ENCODE peak calls at places on chromosomes 1 and 21, in nine cellular contexts. A, S, Z, C, D, T, I, R and Q are unnamed samples.

GRCh38 chr1:29236993-29237905 is 927 bp downstream of the PTPRU start:
- DNase-seq in A (no peak), S (peak), Z (peak), C (peak), D (peak), T (peak), I (peak), R (peak), Q (peak)

GRCh38 chr21:46604975-46605758 is at the start of gene S100B:
- DNase-seq in A (peak), S (no peak), Z (no peak), C (no peak), D (no peak), T (no peak), I (peak), R (no peak), Q (peak)

GRCh38 chr1:33390550-33390949 is 40.3 kb downstream of the PHC2 start:
- DNase-seq in A (no peak), S (peak), Z (no peak), C (no peak), D (no peak), T (no peak), I (no peak), R (no peak), Q (no peak)

GRCh38 chr1:204688007-204688406 is 2.5 kb upstream of the LRRN2 start:
- DNase-seq in A (no peak), S (no peak), Z (no peak), C (no peak), D (no peak), T (no peak), I (no peak), R (no peak), Q (no peak)

GRCh38 chr21:38596264-38597042 is 98.2 kb upstream of the ERG start:
- DNase-seq in A (no peak), S (peak), Z (no peak), C (no peak), D (no peak), T (no peak), I (no peak), R (no peak), Q (no peak)

GRCh38 chr1:1968767-1969504 is 34.6 kb downstream of the CFAP74 start:
- DNase-seq in A (no peak), S (no peak), Z (no peak), C (no peak), D (peak), T (no peak), I (no peak), R (no peak), Q (no peak)

GRCh38 chr1:244700808-244701207 is 47.9 kb downstream of the DESI2 start:
- DNase-seq in A (no peak), S (no peak), Z (no peak), C (no peak), D (no peak), T (no peak), I (no peak), R (no peak), Q (no peak)

GRCh38 chr1:109149874-109150601 is 36.1 kb downstream of the ELAPOR1 start:
- DNase-seq in A (no peak), S (no peak), Z (no peak), C (no peak), D (no peak), T (peak), I (no peak), R (no peak), Q (no peak)

GRCh38 chr21:44089001-44089911 is 17.9 kb upstream of the PWP2 start:
- DNase-seq in A (no peak), S (no peak), Z (peak), C (peak), D (peak), T (no peak), I (peak), R (peak), Q (no peak)

GRCh38 chr21:32411366-32412161 is 942 bp upstream of the EVA1C start:
- DNase-seq in A (peak), S (peak), Z (peak), C (peak), D (peak), T (peak), I (peak), R (peak), Q (peak)

GRCh38 chr1:8687053-8687452 is 130.4 kb downstream of the RERE start:
- DNase-seq in A (peak), S (no peak), Z (no peak), C (no peak), D (no peak), T (no peak), I (no peak), R (peak), Q (no peak)

GRCh38 chr1:56189946-56190920 is 389.1 kb downstream of the PLPP3 start:
- DNase-seq in A (no peak), S (no peak), Z (no peak), C (no peak), D (no peak), T (no peak), I (no peak), R (no peak), Q (no peak)

GRCh38 chr1:7549277-7549676 is 221.8 kb upstream of the VAMP3 start:
- DNase-seq in A (peak), S (peak), Z (no peak), C (no peak), D (peak), T (no peak), I (no peak), R (no peak), Q (peak)

GRCh38 chr1:46221749-46222148 is 18.6 kb downstream of the LURAP1 start:
- DNase-seq in A (peak), S (no peak), Z (no peak), C (no peak), D (no peak), T (no peak), I (peak), R (no peak), Q (no peak)

GRCh38 chr1:213892471-213892870 is 95.3 kb upstream of the PROX1 start:
- DNase-seq in A (no peak), S (no peak), Z (no peak), C (no peak), D (no peak), T (no peak), I (no peak), R (no peak), Q (no peak)

GRCh38 chr21:45547211-45547900 is 5.1 kb upstream of the SLC19A1 start:
- DNase-seq in A (no peak), S (no peak), Z (peak), C (no peak), D (no peak), T (peak), I (peak), R (no peak), Q (no peak)

GRCh38 chr1:245016700-245017099 is 138.1 kb upstream of the KIF26B start:
- DNase-seq in A (no peak), S (no peak), Z (no peak), C (no peak), D (no peak), T (no peak), I (no peak), R (no peak), Q (no peak)

GRCh38 chr1:245153081-245153644 is 1.6 kb upstream of the KIF26B start:
- DNase-seq in A (peak), S (peak), Z (peak), C (peak), D (peak), T (peak), I (no peak), R (peak), Q (peak)

GRCh38 chr1:92094595-92094994 is 14.4 kb downstream of the BTBD8 start:
- DNase-seq in A (no peak), S (no peak), Z (no peak), C (no peak), D (no peak), T (no peak), I (no peak), R (no peak), Q (no peak)

GRCh38 chr1:212683357-212683722 is 16.3 kb downstream of the BATF3 start:
- DNase-seq in A (no peak), S (no peak), Z (no peak), C (no peak), D (peak), T (no peak), I (no peak), R (no peak), Q (peak)

GRCh38 chr21:27268290-27268689 is 301.4 kb upstream of the ADAMTS5 start:
- DNase-seq in A (no peak), S (peak), Z (no peak), C (no peak), D (no peak), T (no peak), I (no peak), R (no peak), Q (no peak)

GRCh38 chr1:25676488-25676887 is 59.9 kb downstream of the MAN1C1 start:
- DNase-seq in A (peak), S (peak), Z (peak), C (no peak), D (no peak), T (no peak), I (no peak), R (peak), Q (no peak)

GRCh38 chr1:78280626-78281025 is 210.1 kb upstream of the PTGFR start:
- DNase-seq in A (no peak), S (no peak), Z (no peak), C (no peak), D (no peak), T (no peak), I (no peak), R (no peak), Q (no peak)

GRCh38 chr1:234222561-234223280 is 150.5 kb upstream of the COA6 start:
- DNase-seq in A (no peak), S (no peak), Z (no peak), C (no peak), D (no peak), T (no peak), I (no peak), R (no peak), Q (no peak)

GRCh38 chr1:228207851-228208821 is at the start of gene OBSCN:
- DNase-seq in A (peak), S (no peak), Z (peak), C (no peak), D (no peak), T (no peak), I (peak), R (no peak), Q (peak)

GRCh38 chr1:5425304-5425703 is 566.9 kb downstream of the NPHP4 start:
- DNase-seq in A (no peak), S (no peak), Z (no peak), C (no peak), D (no peak), T (no peak), I (no peak), R (no peak), Q (no peak)

GRCh38 chr1:162349635-162350330 is 26.9 kb downstream of the SPATA46 start:
- DNase-seq in A (no peak), S (peak), Z (no peak), C (no peak), D (no peak), T (no peak), I (no peak), R (no peak), Q (no peak)

GRCh38 chr1:33140153-33141149 is 41.4 kb downstream of the TRIM62 start:
- DNase-seq in A (peak), S (no peak), Z (no peak), C (no peak), D (no peak), T (no peak), I (no peak), R (no peak), Q (no peak)

GRCh38 chr1:23472351-23473036 is 11.5 kb downstream of the ASAP3 start:
- DNase-seq in A (no peak), S (no peak), Z (no peak), C (no peak), D (no peak), T (no peak), I (no peak), R (no peak), Q (no peak)

GRCh38 chr1:57857809-57858208 is 433.9 kb upstream of the DAB1 start:
- DNase-seq in A (no peak), S (no peak), Z (no peak), C (no peak), D (no peak), T (no peak), I (no peak), R (no peak), Q (no peak)

GRCh38 chr1:174572771-174573170 is 125.0 kb downstream of the GPR52 start:
- DNase-seq in A (no peak), S (peak), Z (no peak), C (no peak), D (no peak), T (no peak), I (no peak), R (no peak), Q (no peak)

DNA sequence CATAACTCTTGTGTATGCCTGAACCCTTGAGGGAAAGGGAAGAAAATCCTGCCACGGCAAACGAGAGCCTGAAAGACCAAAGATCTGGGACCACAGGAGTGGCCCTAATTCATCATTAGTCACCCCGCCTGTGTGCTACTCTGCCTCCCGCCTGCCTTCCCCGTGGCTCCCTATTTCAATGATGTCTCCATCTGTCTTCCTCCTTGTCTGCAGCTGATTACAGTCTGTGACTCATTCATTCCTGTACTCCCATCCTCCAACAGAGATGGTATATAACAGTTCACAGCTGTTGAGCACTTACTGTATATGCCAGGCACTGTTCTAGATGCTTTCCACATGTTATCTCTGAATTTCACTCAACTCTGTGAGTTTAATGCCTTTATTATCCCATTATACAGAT is 96.6 kb downstream of the SEC16B start:
- DNase-seq in A (peak), S (peak), Z (no peak), C (no peak), D (no peak), T (no peak), I (no peak), R (no peak), Q (no peak)
- H3K27ac ChIP-seq in A (no peak), S (no peak), Z (no peak), C (no peak), D (no peak), T (no peak), I (no peak), R (peak), Q (no peak)

GRCh38 chr1:3063379-3064295 is 5.4 kb upstream of the PRDM16 start:
- DNase-seq in A (no peak), S (no peak), Z (no peak), C (no peak), D (no peak), T (no peak), I (peak), R (peak), Q (peak)
- H3K4me3 ChIP-seq in A (no peak), S (no peak), Z (peak), C (no peak), D (no peak), T (no peak), I (peak), R (peak), Q (no peak)

DNA sequence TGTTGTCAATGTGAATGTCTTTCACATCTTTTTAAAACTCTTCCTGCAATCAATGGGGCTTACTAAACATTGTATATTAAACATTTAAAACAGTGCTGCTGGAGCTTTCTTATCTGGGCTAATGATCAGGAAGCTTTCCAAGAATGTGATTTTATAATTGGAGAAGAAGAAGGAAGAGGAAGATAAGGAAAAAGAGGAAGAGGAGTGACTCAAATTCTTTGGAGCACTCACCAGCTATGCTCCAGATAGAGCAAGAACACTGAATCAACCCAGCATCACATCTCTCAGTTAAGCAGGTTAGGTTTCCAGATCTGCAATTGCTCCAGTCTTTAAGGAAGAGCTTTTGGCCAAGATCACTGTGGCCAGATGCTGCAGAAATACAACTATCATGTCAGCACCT is 1.4 kb upstream of the SPRR2E start:
- DNase-seq in A (no peak), S (no peak), Z (no peak), C (no peak), D (no peak), T (no peak), I (no peak), R (no peak), Q (no peak)
- H3K27ac ChIP-seq in A (no peak), S (no peak), Z (no peak), C (no peak), D (no peak), T (no peak), I (no peak), R (no peak), Q (no peak)

GRCh38 chr1:242813490-242814091 is 289.1 kb upstream of the PLD5 start:
- DNase-seq in A (no peak), S (no peak), Z (no peak), C (no peak), D (no peak), T (no peak), I (no peak), R (no peak), Q (no peak)
- H3K4me3 ChIP-seq in A (no peak), S (no peak), Z (no peak), C (no peak), D (no peak), T (no peak), I (no peak), R (no peak), Q (no peak)

GRCh38 chr1:231803353-231803752 is 176.8 kb downstream of the DISC1 start:
- DNase-seq in A (no peak), S (peak), Z (no peak), C (no peak), D (peak), T (no peak), I (peak), R (no peak), Q (no peak)
- H3K27ac ChIP-seq in A (no peak), S (no peak), Z (no peak), C (no peak), D (no peak), T (no peak), I (no peak), R (no peak), Q (no peak)

GRCh38 chr1:223712856-223713494 is 636 bp downstream of the CAPN2 start:
- DNase-seq in A (peak), S (no peak), Z (peak), C (peak), D (no peak), T (no peak), I (no peak), R (no peak), Q (peak)

GRCh38 chr1:223715710-223716103 is 3.4 kb downstream of the CAPN2 start:
- DNase-seq in A (no peak), S (no peak), Z (no peak), C (no peak), D (no peak), T (no peak), I (no peak), R (no peak), Q (no peak)

GRCh38 chr1:223714849-223715709 is 2.7 kb downstream of the CAPN2 start:
- DNase-seq in A (peak), S (peak), Z (no peak), C (no peak), D (no peak), T (no peak), I (no peak), R (no peak), Q (no peak)

GRCh38 chr1:223713546-223714420 is 1.4 kb downstream of the CAPN2 start:
- DNase-seq in A (peak), S (no peak), Z (no peak), C (peak), D (no peak), T (no peak), I (no peak), R (no peak), Q (no peak)

DNA sequence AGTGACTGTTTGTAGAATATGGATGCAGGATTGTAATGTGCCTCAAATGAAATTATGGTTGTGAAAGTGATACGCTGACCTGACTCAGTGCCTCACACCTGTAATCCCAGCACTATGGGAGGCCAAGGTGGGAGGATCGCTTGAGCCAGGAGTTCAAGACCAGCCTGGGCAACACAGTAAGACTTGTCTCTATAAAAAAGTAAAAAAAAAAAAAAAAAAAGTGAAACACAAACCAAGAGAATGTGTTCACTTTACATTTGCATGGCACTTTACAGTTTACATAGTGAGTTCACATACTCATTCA is 2.0 kb downstream of the CAPN2 start:
- DNase-seq in A (no peak), S (no peak), Z (no peak), C (no peak), D (no peak), T (no peak), I (no peak), R (no peak), Q (no peak)
- H3K4me3 ChIP-seq in A (peak), S (peak), Z (no peak), C (peak), D (no peak), T (no peak), I (no peak), R (peak), Q (no peak)

DNA sequence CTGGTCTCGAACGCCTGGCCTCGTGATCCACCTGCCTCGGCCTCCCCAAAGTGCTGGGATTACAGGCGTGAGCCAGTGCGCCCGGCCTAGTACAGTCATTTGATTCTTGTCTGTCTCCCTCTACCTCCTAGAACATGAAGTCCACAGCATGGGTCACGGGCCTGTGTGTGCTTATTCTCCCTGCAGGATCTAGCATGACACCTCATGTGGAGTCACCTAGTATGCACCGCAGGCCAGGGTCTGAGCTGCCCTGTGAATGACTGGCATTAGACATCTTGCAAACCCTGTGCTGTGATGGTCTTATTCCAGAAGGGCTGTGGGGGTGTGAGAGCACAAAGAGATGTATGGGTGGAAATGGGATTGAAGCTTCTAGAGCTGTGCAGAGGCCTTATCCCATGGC is 133.2 kb downstream of the GALNT2 start:
- DNase-seq in A (no peak), S (no peak), Z (no peak), C (no peak), D (no peak), T (no peak), I (no peak), R (peak), Q (peak)
- H3K27ac ChIP-seq in A (no peak), S (no peak), Z (no peak), C (no peak), D (no peak), T (no peak), I (no peak), R (no peak), Q (no peak)

GRCh38 chr1:39214714-39214997 is 10.2 kb downstream of the MACF1 start:
- DNase-seq in A (no peak), S (no peak), Z (no peak), C (no peak), D (no peak), T (no peak), I (no peak), R (no peak), Q (no peak)

GRCh38 chr1:39214998-39215873 is 10.7 kb downstream of the MACF1 start:
- DNase-seq in A (no peak), S (peak), Z (no peak), C (peak), D (no peak), T (no peak), I (no peak), R (no peak), Q (peak)

GRCh38 chr1:39213511-39214002 is 9.1 kb downstream of the MACF1 start:
- DNase-seq in A (no peak), S (peak), Z (no peak), C (no peak), D (no peak), T (no peak), I (no peak), R (no peak), Q (no peak)

GRCh38 chr1:39212499-39212898 is 8.0 kb downstream of the MACF1 start:
- DNase-seq in A (no peak), S (no peak), Z (no peak), C (no peak), D (no peak), T (no peak), I (no peak), R (no peak), Q (no peak)

DNA sequence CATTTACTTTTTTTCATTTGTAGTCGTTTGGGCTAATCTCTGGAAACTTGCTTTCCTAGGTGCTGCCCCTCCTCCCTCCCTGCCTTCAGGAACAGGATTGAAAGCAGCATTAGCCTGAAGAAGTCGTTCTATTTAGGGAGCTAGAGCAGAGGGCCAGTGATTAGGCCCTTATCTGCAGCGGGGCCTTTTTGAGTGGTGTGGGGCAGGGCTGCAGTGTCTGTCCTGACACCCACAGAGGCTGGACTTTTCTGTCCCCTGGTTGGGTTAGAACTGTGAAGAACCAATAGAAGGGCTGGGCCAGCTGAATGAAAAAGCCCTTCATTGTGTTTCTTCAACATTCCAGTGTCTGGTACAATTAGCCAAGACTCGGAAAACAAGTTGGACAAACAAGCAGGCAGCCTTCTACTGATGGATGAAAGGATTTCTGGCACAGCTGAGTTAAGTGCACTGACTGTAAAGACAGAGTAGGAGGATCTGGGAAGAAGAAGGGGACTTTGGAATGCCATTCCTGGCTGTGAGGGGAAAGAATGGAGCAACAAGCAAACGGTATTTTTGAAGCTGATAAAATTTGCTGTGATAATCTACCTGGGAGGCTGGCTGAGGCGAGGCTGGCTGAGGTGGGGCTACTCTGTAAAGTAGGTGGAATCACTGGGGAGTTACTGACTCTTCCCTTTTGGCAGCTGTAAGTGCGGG is 9.7 kb downstream of the MACF1 start:
- DNase-seq in A (no peak), S (peak), Z (no peak), C (no peak), D (peak), T (no peak), I (no peak), R (no peak), Q (no peak)
- H3K4me3 ChIP-seq in A (no peak), S (peak), Z (peak), C (no peak), D (no peak), T (no peak), I (no peak), R (no peak), Q (no peak)